ENCODE peak calls at places on chromosomes 5 and 9, in eight cellular contexts. I, N, U, S, R, X, E and D are unnamed samples. For H3K9me3, the result is how much of the 10 kb centered on the place peaks cover.

GRCh38 chr5:113825143-113825542 is 311.6 kb downstream of the YTHDC2 start:
- DNase-seq in X (no peak), I (no peak), U (no peak), R (no peak), S (no peak), E (no peak), N (no peak), D (no peak)

GRCh38 chr5:169914766-169915165 is 65.5 kb downstream of the INSYN2B start:
- DNase-seq in E (peak), N (no peak), I (no peak), S (peak), U (no peak), R (no peak), X (no peak), D (no peak)

GRCh38 chr5:66415208-66415607 is 181.0 kb upstream of the MAST4 start:
- DNase-seq in N (no peak), X (no peak), U (no peak), S (no peak), I (no peak), E (no peak), R (no peak), D (no peak)

GRCh38 chr5:95590880-95591279 is 29.0 kb upstream of the GPR150 start:
- DNase-seq in R (no peak), N (no peak), U (no peak), E (no peak), X (no peak), S (no peak), I (no peak), D (no peak)

GRCh38 chr9:121322037-121322736 is 47.9 kb downstream of the STOM start:
- DNase-seq in S (no peak), N (peak), U (no peak), I (peak), X (no peak), R (no peak), E (no peak), D (no peak)

GRCh38 chr9:94086468-94086867 is 2.2 kb downstream of the PTPDC1 start:
- DNase-seq in I (no peak), E (no peak), R (no peak), S (no peak), N (no peak), X (no peak), U (no peak), D (no peak)

GRCh38 chr5:57231607-57232006 is 57.7 kb downstream of the GPBP1 start:
- DNase-seq in X (no peak), R (no peak), S (no peak), I (no peak), N (no peak), U (no peak), E (no peak), D (no peak)

GRCh38 chr5:31121224-31121623 is 72.3 kb upstream of the CDH6 start:
- DNase-seq in E (no peak), U (no peak), X (no peak), S (no peak), R (no peak), I (no peak), N (no peak), D (no peak)

GRCh38 chr5:113020461-113021273 is 44.1 kb downstream of the DCP2 start:
- DNase-seq in E (no peak), N (peak), I (peak), U (no peak), R (no peak), X (no peak), S (no peak), D (no peak)

GRCh38 chr5:160486573-160486972 is 64.9 kb downstream of the PTTG1 start:
- DNase-seq in U (peak), E (no peak), X (no peak), I (no peak), S (no peak), R (no peak), N (no peak), D (no peak)

GRCh38 chr5:173888473-173889135 is 455 bp downstream of the CPEB4 start:
- DNase-seq in E (no peak), N (no peak), U (peak), I (no peak), R (no peak), S (peak), X (no peak), D (peak)

GRCh38 chr9:60545346-60546315 is 368.6 kb upstream of the SPATA31A5 start:
- DNase-seq in U (no peak), S (no peak), I (no peak), X (peak), N (no peak), R (no peak), E (no peak), D (no peak)

GRCh38 chr9:18554244-18554643 is 80.3 kb downstream of the ADAMTSL1 start:
- DNase-seq in N (no peak), R (no peak), E (no peak), X (no peak), I (no peak), S (no peak), U (no peak), D (no peak)

GRCh38 chr5:50564079-50564478 is 102.4 kb upstream of the PARP8 start:
- DNase-seq in S (no peak), X (no peak), N (no peak), U (no peak), I (no peak), E (no peak), R (peak), D (no peak)

GRCh38 chr5:140205216-140205615 is 30.2 kb downstream of the CYSTM1 start:
- DNase-seq in S (no peak), X (no peak), R (no peak), I (no peak), E (no peak), U (no peak), N (no peak), D (no peak)

GRCh38 chr9:16010221-16010620 is 457.4 kb downstream of the CCDC171 start:
- DNase-seq in R (no peak), S (no peak), E (no peak), I (no peak), N (no peak), X (no peak), U (no peak), D (no peak)

GRCh38 chr5:119363271-119363670 is 7.5 kb downstream of the TNFAIP8 start:
- DNase-seq in I (no peak), S (no peak), U (no peak), R (no peak), N (no peak), X (no peak), E (no peak), D (no peak)

GRCh38 chr9:127714916-127715442 is 484 bp downstream of the PTRH1 start:
- DNase-seq in U (no peak), R (no peak), I (no peak), N (no peak), E (no peak), X (peak), S (peak), D (no peak)

GRCh38 chr9:116096853-116097252 is 56.7 kb upstream of the PAPPA start:
- DNase-seq in R (no peak), X (no peak), N (no peak), E (no peak), I (no peak), S (no peak), U (no peak), D (no peak)

GRCh38 chr5:150001660-150002493 is 1.3 kb downstream of the HMGXB3 start:
- DNase-seq in X (no peak), S (peak), E (peak), I (no peak), R (peak), N (peak), U (peak), D (peak)

GRCh38 chr5:39013938-39014337 is 60.3 kb downstream of the RICTOR start:
- DNase-seq in X (no peak), S (no peak), R (no peak), E (no peak), N (no peak), U (no peak), I (peak), D (no peak)

GRCh38 chr9:81652058-81652457 is 37.3 kb downstream of the TLE1 start:
- DNase-seq in X (no peak), E (no peak), U (no peak), S (no peak), I (no peak), R (no peak), N (no peak), D (no peak)

GRCh38 chr9:31304576-31304975 is 1079.9 kb upstream of the ACO1 start:
- DNase-seq in N (no peak), X (no peak), U (no peak), E (no peak), S (no peak), I (no peak), R (no peak), D (no peak)

GRCh38 chr5:181114844-181115778 is 15.9 kb downstream of the OR2V1 start:
- DNase-seq in I (peak), N (no peak), X (no peak), S (peak), R (no peak), E (peak), U (no peak), D (no peak)

GRCh38 chr9:135885100-135885853 is 22.1 kb downstream of the CAMSAP1 start:
- DNase-seq in I (no peak), X (no peak), E (no peak), R (no peak), S (no peak), U (no peak), N (no peak), D (no peak)

GRCh38 chr5:108143581-108143980 is 238.3 kb downstream of the FBXL17 start:
- DNase-seq in X (no peak), S (no peak), R (no peak), I (no peak), U (no peak), E (no peak), N (no peak), D (no peak)

GRCh38 chr5:158727771-158728311 is 371.9 kb downstream of the EBF1 start:
- DNase-seq in R (no peak), N (no peak), E (no peak), S (peak), U (no peak), X (no peak), I (no peak), D (no peak)

GRCh38 chr9:73515216-73515615 is 363.6 kb downstream of the ANXA1 start:
- DNase-seq in E (no peak), U (no peak), S (no peak), I (no peak), X (no peak), R (no peak), N (no peak), D (no peak)

GRCh38 chr9:119003218-119003617 is 366.0 kb downstream of the BRINP1 start:
- DNase-seq in R (no peak), S (no peak), N (no peak), E (no peak), I (no peak), X (no peak), U (no peak), D (no peak)

GRCh38 chr9:119005162-119005561 is 364.1 kb downstream of the BRINP1 start:
- DNase-seq in X (no peak), E (peak), S (no peak), R (no peak), N (no peak), I (no peak), U (no peak), D (no peak)

GRCh38 chr9:119003882-119004617 is 365.2 kb downstream of the BRINP1 start:
- DNase-seq in S (no peak), N (no peak), E (no peak), R (no peak), I (no peak), U (no peak), X (no peak), D (no peak)

GRCh38 chr9:119009253-119009652 is 360.0 kb downstream of the BRINP1 start:
- DNase-seq in N (peak), R (no peak), I (no peak), E (no peak), S (no peak), U (no peak), X (no peak), D (no peak)

DNA sequence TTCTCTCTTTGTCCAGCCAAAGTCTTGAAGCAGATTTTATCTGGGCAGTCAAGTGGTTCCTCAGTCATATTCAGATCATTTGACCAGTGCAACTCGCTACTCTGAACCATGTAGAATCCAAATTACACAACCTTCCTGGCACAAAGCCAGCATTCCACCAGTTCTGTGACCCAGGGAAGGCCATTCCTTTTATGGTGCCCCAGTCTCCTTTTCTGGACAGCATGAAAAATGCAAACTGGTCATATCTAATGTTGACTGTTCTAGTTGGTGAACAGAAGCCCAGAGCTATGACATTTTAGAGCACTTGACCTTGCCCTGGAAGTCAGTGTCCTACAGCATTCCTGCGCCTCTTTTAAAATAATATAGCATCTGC is 364.6 kb downstream of the BRINP1 start:
- DNase-seq in S (peak), R (no peak), X (peak), E (no peak), U (no peak), N (peak), I (no peak), D (no peak)
- H3K9me3 ChIP-seq in S (under half), R (under half), X (under half), E (under half), U (under half), N (under half), I (under half), D (under half)

DNA sequence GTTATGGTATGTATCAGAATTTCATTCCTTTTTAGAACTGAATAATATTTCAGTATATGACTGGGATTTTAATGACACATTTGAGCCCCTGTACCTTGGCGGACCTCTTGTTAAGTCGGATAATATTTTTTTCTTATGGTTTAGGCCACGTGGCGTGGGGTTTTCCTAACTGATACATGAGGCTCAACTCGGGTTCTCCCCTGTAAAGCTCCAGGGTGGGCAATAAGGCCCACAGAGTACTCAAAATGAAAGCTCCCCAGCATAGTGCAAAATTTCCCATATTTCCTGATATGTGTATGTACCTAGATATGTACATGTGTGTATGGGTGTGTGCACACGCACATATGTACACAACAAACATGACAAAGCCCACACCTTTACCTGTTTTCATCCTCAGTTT is 24.5 kb downstream of the TICAM2 start:
- DNase-seq in S (no peak), U (no peak), E (no peak), N (no peak), I (no peak), R (no peak), X (no peak), D (no peak)
- H3K27ac ChIP-seq in S (no peak), U (no peak), E (no peak), N (no peak), I (no peak), R (no peak), X (no peak), D (no peak)

GRCh38 chr9:111548623-111549022 is 23.6 kb downstream of the ZNF483 start:
- DNase-seq in U (no peak), S (no peak), X (no peak), R (no peak), E (no peak), N (no peak), I (no peak), D (no peak)

GRCh38 chr9:111542497-111543254 is 17.7 kb downstream of the ZNF483 start:
- DNase-seq in N (no peak), E (no peak), X (no peak), R (no peak), S (no peak), I (no peak), U (no peak), D (no peak)
- H3K9me3 ChIP-seq in N (half or more), E (half or more), X (under half), R (half or more), S (under half), I (under half), U (half or more), D (half or more)

DNA sequence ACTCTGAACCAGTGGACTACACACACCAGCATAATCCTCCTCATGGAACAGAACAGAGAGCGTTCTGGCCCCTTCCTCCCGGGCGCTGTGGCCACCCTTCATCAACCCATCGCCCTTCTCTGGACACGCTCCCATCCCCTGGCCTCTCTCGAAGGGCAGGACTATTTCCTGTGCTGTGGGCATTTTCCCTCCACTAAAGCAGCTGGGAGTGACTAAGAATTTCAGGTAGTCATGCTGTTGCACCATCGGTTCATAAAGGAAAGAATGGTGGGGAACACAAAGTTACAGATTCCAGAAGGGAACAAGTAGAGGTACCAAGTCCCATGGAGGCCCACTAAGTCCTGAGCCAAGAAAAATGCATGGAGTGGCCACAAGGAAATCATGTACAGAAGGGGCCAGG is 68.6 kb downstream of the EPB41L4B start:
- DNase-seq in E (no peak), X (no peak), N (no peak), U (no peak), S (no peak), R (no peak), I (no peak), D (no peak)
- H3K27ac ChIP-seq in E (no peak), X (peak), N (peak), U (no peak), S (peak), R (no peak), I (peak), D (no peak)

GRCh38 chr5:135615171-135615570 is 36.4 kb upstream of the CXCL14 start:
- DNase-seq in S (no peak), I (no peak), N (no peak), X (no peak), E (no peak), R (no peak), U (no peak), D (no peak)

GRCh38 chr5:135609981-135610380 is 31.2 kb upstream of the CXCL14 start:
- DNase-seq in E (no peak), N (no peak), I (no peak), S (no peak), R (no peak), U (no peak), X (no peak), D (no peak)

DNA sequence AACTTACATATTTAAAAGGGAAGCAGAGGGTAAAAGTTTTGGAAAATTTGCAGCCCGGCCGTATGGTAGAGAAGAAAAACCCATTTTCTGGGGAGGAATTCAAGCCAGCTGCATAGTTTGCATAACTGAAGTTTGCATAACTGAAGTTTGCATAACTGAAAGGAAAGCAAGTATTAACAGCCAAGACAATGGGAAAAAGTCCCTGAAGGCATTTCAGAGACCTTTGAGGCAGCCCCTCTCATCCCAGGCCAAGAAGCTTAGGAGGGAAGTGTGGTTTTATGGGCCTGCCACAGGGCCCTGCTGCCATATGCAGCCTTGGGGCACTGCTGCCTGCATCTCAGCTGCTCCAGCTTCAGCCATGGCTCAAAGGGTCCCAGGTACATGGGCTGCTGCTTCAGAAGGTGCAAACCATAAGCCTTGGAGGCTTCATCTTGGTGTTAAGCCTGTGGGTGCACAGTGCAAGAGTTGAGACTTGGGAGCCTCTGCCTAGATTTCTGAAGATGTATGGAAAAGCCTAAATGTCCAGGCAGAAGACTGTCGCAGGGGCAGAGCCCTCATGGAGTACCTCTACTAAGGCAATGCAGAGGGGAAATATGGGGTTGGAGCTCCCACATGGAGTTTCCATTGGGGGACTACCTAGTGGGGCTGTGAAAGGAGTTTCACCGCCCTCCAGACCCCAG is 36.9 kb upstream of the CXCL14 start:
- DNase-seq in R (no peak), U (no peak), S (no peak), E (peak), I (no peak), X (no peak), N (no peak), D (no peak)
- H3K9me3 ChIP-seq in R (under half), U (under half), S (under half), E (under half), I (under half), X (under half), N (under half), D (under half)